ENCODE peak calls at places on chromosomes 16 and 17, in five cellular contexts. One of them, this sample, is unnamed.

GRCh38 chr16:85958731-85959130 is 59.8 kb downstream of the IRF8 start:
- DNase-seq in fibroblast of the aortic adventitia: no peak
- DNase-seq in NCI-H2081: no peak
- DNase-seq in RCC 7860: no peak
- DNase-seq in glomerular endothelial cell: no peak
- DNase-seq in this sample: no peak

GRCh38 chr16:60001523-60001922 is 1267.4 kb upstream of the GOT2 start:
- DNase-seq in fibroblast of the aortic adventitia: no peak
- DNase-seq in glomerular endothelial cell: no peak
- DNase-seq in RCC 7860: no peak
- DNase-seq in NCI-H2081: no peak
- DNase-seq in this sample: no peak

GRCh38 chr16:51637744-51638100 is 486.7 kb upstream of the SALL1 start:
- DNase-seq in NCI-H2081: no peak
- DNase-seq in glomerular endothelial cell: no peak
- DNase-seq in fibroblast of the aortic adventitia: peak
- DNase-seq in RCC 7860: peak
- DNase-seq in this sample: no peak

GRCh38 chr16:23678430-23679273 is at the start of gene PLK1:
- DNase-seq in RCC 7860: peak
- DNase-seq in NCI-H2081: peak
- DNase-seq in fibroblast of the aortic adventitia: peak
- DNase-seq in glomerular endothelial cell: no peak
- DNase-seq in this sample: peak

GRCh38 chr17:45835481-45835880 is 9.2 kb upstream of the SPPL2C start:
- DNase-seq in glomerular endothelial cell: no peak
- DNase-seq in RCC 7860: no peak
- DNase-seq in fibroblast of the aortic adventitia: no peak
- DNase-seq in NCI-H2081: no peak
- DNase-seq in this sample: no peak

GRCh38 chr17:64107517-64108235 is 22.3 kb downstream of the ERN1 start:
- DNase-seq in NCI-H2081: peak
- DNase-seq in glomerular endothelial cell: no peak
- DNase-seq in fibroblast of the aortic adventitia: no peak
- DNase-seq in RCC 7860: no peak
- DNase-seq in this sample: no peak

GRCh38 chr16:88478115-88478514 is 25.0 kb downstream of the ZFPM1 start:
- DNase-seq in NCI-H2081: no peak
- DNase-seq in fibroblast of the aortic adventitia: no peak
- DNase-seq in glomerular endothelial cell: no peak
- DNase-seq in RCC 7860: no peak
- DNase-seq in this sample: peak

GRCh38 chr17:6555331-6556120 is 829 bp downstream of the PITPNM3 start:
- DNase-seq in RCC 7860: peak
- DNase-seq in glomerular endothelial cell: no peak
- DNase-seq in NCI-H2081: no peak
- DNase-seq in fibroblast of the aortic adventitia: peak
- DNase-seq in this sample: no peak

GRCh38 chr17:28474035-28474640 is 694 bp downstream of the SLC13A2 start:
- DNase-seq in fibroblast of the aortic adventitia: no peak
- DNase-seq in NCI-H2081: no peak
- DNase-seq in glomerular endothelial cell: no peak
- DNase-seq in RCC 7860: no peak
- DNase-seq in this sample: no peak

GRCh38 chr17:77963441-77963840 is 4.9 kb downstream of the TNRC6C start:
- DNase-seq in fibroblast of the aortic adventitia: peak
- DNase-seq in NCI-H2081: peak
- DNase-seq in RCC 7860: peak
- DNase-seq in glomerular endothelial cell: no peak
- DNase-seq in this sample: no peak

GRCh38 chr17:8572767-8573166 is 57.8 kb downstream of the MYH10 start:
- DNase-seq in NCI-H2081: no peak
- DNase-seq in RCC 7860: no peak
- DNase-seq in glomerular endothelial cell: no peak
- DNase-seq in fibroblast of the aortic adventitia: peak
- DNase-seq in this sample: peak

GRCh38 chr17:48113201-48113676 is 5.7 kb downstream of the SNX11 start:
- DNase-seq in NCI-H2081: no peak
- DNase-seq in glomerular endothelial cell: no peak
- DNase-seq in RCC 7860: no peak
- DNase-seq in fibroblast of the aortic adventitia: no peak
- DNase-seq in this sample: peak

GRCh38 chr17:47733047-47733413 is at the start of gene TBX21:
- DNase-seq in NCI-H2081: peak
- DNase-seq in RCC 7860: no peak
- DNase-seq in glomerular endothelial cell: no peak
- DNase-seq in fibroblast of the aortic adventitia: no peak
- DNase-seq in this sample: peak

GRCh38 chr16:11302977-11303376 is 21.8 kb upstream of the PRM1 start:
- DNase-seq in glomerular endothelial cell: no peak
- DNase-seq in fibroblast of the aortic adventitia: no peak
- DNase-seq in NCI-H2081: peak
- DNase-seq in RCC 7860: no peak
- DNase-seq in this sample: no peak

GRCh38 chr17:77880702-77881450 is 77.6 kb upstream of the TNRC6C start:
- DNase-seq in NCI-H2081: no peak
- DNase-seq in glomerular endothelial cell: no peak
- DNase-seq in RCC 7860: no peak
- DNase-seq in fibroblast of the aortic adventitia: no peak
- DNase-seq in this sample: no peak

GRCh38 chr16:89017543-89017942 is 40.5 kb upstream of the CBFA2T3 start:
- DNase-seq in glomerular endothelial cell: no peak
- DNase-seq in RCC 7860: no peak
- DNase-seq in NCI-H2081: no peak
- DNase-seq in fibroblast of the aortic adventitia: no peak
- DNase-seq in this sample: no peak

GRCh38 chr17:13346081-13346533 is 255.6 kb downstream of the HS3ST3A1 start:
- DNase-seq in fibroblast of the aortic adventitia: peak
- DNase-seq in glomerular endothelial cell: no peak
- DNase-seq in NCI-H2081: no peak
- DNase-seq in RCC 7860: peak
- DNase-seq in this sample: no peak

GRCh38 chr17:76826290-76827138 is 41.7 kb upstream of the MGAT5B start:
- DNase-seq in glomerular endothelial cell: no peak
- DNase-seq in fibroblast of the aortic adventitia: no peak
- DNase-seq in NCI-H2081: no peak
- DNase-seq in RCC 7860: no peak
- DNase-seq in this sample: no peak

This sample was measured in naive thymus-derived CD4-positive, alpha-beta T cell.